ENCODE peak calls at places on chromosomes 4 and X, in six cellular contexts. L is ELF-1; C is cardiac muscle cell; Z is mucosa of gallbladder; P is NK-92 treated with Interleukin-12 subunit alpha and Interleukin-12 subunit beta, amount 100 ng/mL, for 24 hours; U is activated naive CD8-positive, alpha-beta T cell treated with anti-CD3 and anti-CD28 coated beads, Interleukin-2, amount 50 U/mL, for 24 hours. M is an unnamed sample.

GRCh38 chr4:23920716-23921446 is 31.0 kb upstream of the PPARGC1A start:
- DNase-seq in L (peak; percentile 57), C (no peak), Z (peak; percentile 16), P (no peak), U (no peak), M (no peak)

GRCh38 chr4:81085291-81085690 is 54.8 kb downstream of the BMP3 start:
- DNase-seq in L (no peak), C (peak; percentile 20), Z (no peak), P (no peak), U (no peak), M (no peak)

GRCh38 chr4:82601242-82602015 is 39.6 kb upstream of the TMEM150C start:
- DNase-seq in L (no peak), C (peak; percentile 40), Z (no peak), P (no peak), U (no peak), M (no peak)

GRCh38 chrX:20060961-20061868 is 55.5 kb downstream of the MAP7D2 start:
- DNase-seq in L (no peak), C (no peak), Z (no peak), P (no peak), U (peak; percentile 3), M (no peak)

GRCh38 chr4:164748375-164748774 is 5.6 kb upstream of the SMIM31 start:
- DNase-seq in L (no peak), C (peak; percentile 42), Z (no peak), P (no peak), U (no peak), M (no peak)

GRCh38 chr4:148984951-148985350 is 542.7 kb upstream of the NR3C2 start:
- DNase-seq in L (no peak), C (no peak), Z (no peak), P (no peak), U (no peak), M (no peak)

GRCh38 chr4:72352746-72353145 is 216.3 kb downstream of the ADAMTS3 start:
- DNase-seq in L (no peak), C (no peak), Z (no peak), P (no peak), U (no peak), M (no peak)

GRCh38 chr4:76055005-76055404 is 19.1 kb upstream of the CXCL11 start:
- DNase-seq in L (no peak), C (no peak), Z (no peak), P (no peak), U (no peak), M (no peak)

M was measured in adrenal gland.